ENCODE peak calls at places on chromosomes 6 and 20, in four cellular contexts. Q is SK-N-SH, G is H1, F is HepG2. S is an unnamed sample.

GRCh38 chr6:47071681-47072080 is 29.5 kb upstream of the ADGRF1 start:
- DNase-seq in Q (no peak), G (no peak), F (no peak), S (no peak)

GRCh38 chr20:38498909-38499308 is 26.3 kb downstream of the RALGAPB start:
- DNase-seq in Q (no peak), G (no peak), F (no peak), S (no peak)

GRCh38 chr6:158795516-158795915 is 23.7 kb downstream of the EZR start:
- DNase-seq in Q (no peak), G (no peak), F (no peak), S (no peak)

GRCh38 chr6:18473765-18474164 is 86.6 kb downstream of the RNF144B start:
- DNase-seq in Q (no peak), G (no peak), F (no peak), S (no peak)

GRCh38 chr6:142045380-142046270 is 87.1 kb upstream of the GJE1 start:
- DNase-seq in Q (no peak), G (no peak), F (no peak), S (peak)

GRCh38 chr6:37783025-37783825 is 36.3 kb upstream of the ZFAND3 start:
- DNase-seq in Q (peak), G (peak), F (no peak), S (no peak)

GRCh38 chr6:11096109-11096508 is 2.5 kb downstream of the SMIM13 start:
- DNase-seq in Q (peak), G (no peak), F (peak), S (peak)

GRCh38 chr6:16948376-16948775 is 153.5 kb upstream of the STMND1 start:
- DNase-seq in Q (no peak), G (no peak), F (no peak), S (no peak)

GRCh38 chr20:49642808-49643207 is 70.9 kb downstream of the B4GALT5 start:
- DNase-seq in Q (no peak), G (no peak), F (no peak), S (no peak)

GRCh38 chr20:460707-461106 is 1.6 kb downstream of the TBC1D20 start:
- DNase-seq in Q (peak), G (no peak), F (peak), S (peak)

GRCh38 chr6:144493035-144493910 is 208.1 kb downstream of the UTRN start:
- DNase-seq in Q (no peak), G (no peak), F (no peak), S (no peak)

GRCh38 chr20:47502271-47502730 is 614 bp downstream of the NCOA3 start:
- DNase-seq in Q (no peak), G (peak), F (no peak), S (no peak)

GRCh38 chr6:150541587-150541986 is 58.1 kb upstream of the PLEKHG1 start:
- DNase-seq in Q (no peak), G (no peak), F (peak), S (no peak)

GRCh38 chr6:25150031-25150430 is 129.1 kb upstream of the CARMIL1 start:
- DNase-seq in Q (no peak), G (no peak), F (no peak), S (no peak)

GRCh38 chr6:158230967-158231550 is 62.9 kb downstream of the GTF2H5 start:
- DNase-seq in Q (no peak), G (no peak), F (no peak), S (no peak)

GRCh38 chr6:130159876-130160415 is 62.8 kb downstream of the SAMD3 start:
- DNase-seq in Q (no peak), G (no peak), F (no peak), S (no peak)

GRCh38 chr6:2562721-2563120 is 188.0 kb downstream of the MYLK4 start:
- DNase-seq in Q (peak), G (no peak), F (no peak), S (no peak)

GRCh38 chr6:2751871-2752270 is 1.1 kb upstream of the MYLK4 start:
- DNase-seq in Q (peak), G (no peak), F (no peak), S (no peak)

GRCh38 chr6:337782-338464 is 45.6 kb downstream of the DUSP22 start:
- DNase-seq in Q (no peak), G (no peak), F (no peak), S (no peak)

GRCh38 chr20:33640287-33640686 is 21.8 kb upstream of the C20orf144 start:
- DNase-seq in Q (no peak), G (no peak), F (peak), S (no peak)
- TF ChIP-seq JUND in Q (no peak), G (no peak), F (no peak), S (no peak)

GRCh38 chr6:41392249-41392648 is 56.8 kb downstream of the NCR2 start:
- DNase-seq in Q (no peak), G (no peak), F (no peak), S (no peak)
- TF ChIP-seq JUND in Q (no peak), G (no peak), F (no peak), S (no peak)

GRCh38 chr6:161546632-161547031 is 272.8 kb upstream of the AGPAT4 start:
- DNase-seq in Q (no peak), G (no peak), F (no peak), S (no peak)
- TF ChIP-seq JUND in Q (no peak), G (no peak), F (no peak), S (no peak)

DNA sequence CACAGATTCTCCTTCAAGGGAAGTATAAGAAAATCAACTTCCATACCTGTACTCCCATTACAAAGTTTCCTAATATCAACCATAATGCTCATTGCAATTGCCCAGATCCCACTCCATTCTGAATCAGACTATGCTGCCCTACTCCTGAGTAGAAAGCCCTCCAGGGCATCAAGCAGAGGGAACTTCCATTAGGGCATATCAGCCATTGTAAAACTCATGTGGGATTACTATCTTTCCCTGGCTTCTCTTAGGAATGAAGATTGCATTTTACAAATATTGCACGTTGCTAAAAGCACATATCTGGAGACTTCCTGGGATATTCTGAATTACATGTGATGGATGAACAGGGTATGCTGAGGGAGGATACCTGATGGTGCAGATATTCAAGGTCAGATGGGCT is 263.2 kb downstream of the FOXA2 start:
- DNase-seq in Q (no peak), G (no peak), F (no peak), S (no peak)
- TF ChIP-seq JUND in Q (no peak), G (no peak), F (no peak), S (no peak)

GRCh38 chr6:131656667-131657066 is 19.6 kb downstream of the ENPP3 start:
- DNase-seq in Q (no peak), G (no peak), F (no peak), S (no peak)

GRCh38 chr6:131660195-131660594 is 23.1 kb downstream of the ENPP3 start:
- DNase-seq in Q (no peak), G (no peak), F (no peak), S (no peak)

GRCh38 chr6:131657630-131658111 is 20.6 kb downstream of the ENPP3 start:
- DNase-seq in Q (no peak), G (no peak), F (no peak), S (no peak)

GRCh38 chr6:131655951-131656350 is 18.8 kb downstream of the ENPP3 start:
- DNase-seq in Q (no peak), G (no peak), F (no peak), S (no peak)

DNA sequence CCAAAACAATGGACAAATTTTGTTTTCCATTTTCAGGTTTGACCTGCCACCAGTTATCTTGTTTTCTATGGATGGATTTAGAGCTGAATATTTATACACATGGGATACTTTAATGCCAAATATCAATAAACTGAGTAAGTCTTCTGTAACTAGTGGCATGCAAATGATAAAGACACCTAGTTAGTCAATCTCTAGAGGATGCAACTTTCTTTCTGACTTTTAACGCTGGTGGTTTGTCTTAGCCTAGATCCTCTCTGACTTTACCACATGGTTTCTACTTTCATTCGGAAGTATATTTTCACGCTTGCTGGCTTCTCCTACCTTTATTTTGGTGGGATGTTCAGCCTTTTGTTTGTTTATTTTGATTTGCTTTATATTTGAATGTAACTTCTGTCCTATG is 21.2 kb downstream of the ENPP3 start:
- DNase-seq in Q (no peak), G (no peak), F (no peak), S (no peak)
- TF ChIP-seq JUND in Q (no peak), G (no peak), F (no peak), S (no peak)

GRCh38 chr20:37323985-37324384 is 22.0 kb upstream of the SRC start:
- DNase-seq in Q (no peak), G (no peak), F (no peak), S (no peak)
- TF ChIP-seq JUND in Q (no peak), G (no peak), F (no peak), S (no peak)

GRCh38 chr6:54992789-54993188 is 146.2 kb downstream of the FAM83B start:
- DNase-seq in Q (no peak), G (no peak), F (peak), S (peak)
- TF ChIP-seq JUND in Q (no peak), G (no peak), F (no peak), S (no peak)

GRCh38 chr20:42102000-42102399 is 483.8 kb upstream of the CHD6 start:
- DNase-seq in Q (peak), G (no peak), F (no peak), S (no peak)
- TF ChIP-seq JUND in Q (no peak), G (no peak), F (no peak), S (no peak)

GRCh38 chr6:169421890-169422289 is 168.2 kb upstream of the THBS2 start:
- DNase-seq in Q (no peak), G (no peak), F (no peak), S (no peak)
- TF ChIP-seq JUND in Q (no peak), G (no peak), F (no peak), S (no peak)